ENCODE peak calls at places on chromosome 4, in six cellular contexts. Q is epithelial cell of proximal tubule, G is heart right ventricle, M is GM12865, A is OCI-LY7, C is cardiac fibroblast. R is an unnamed sample.

GRCh38 chr4:138669479-138670165 is 346.0 kb upstream of the NOCT start:
- DNase-seq in Q (no peak), C (peak), M (peak), A (no peak), G (no peak), R (peak)

GRCh38 chr4:174357321-174357720 is 73.6 kb downstream of the CEP44 start:
- DNase-seq in A (no peak), Q (no peak), G (no peak), M (no peak), C (no peak), R (no peak)

GRCh38 chr4:168071304-168071703 is 21.0 kb upstream of the ANXA10 start:
- DNase-seq in C (no peak), A (no peak), G (no peak), Q (no peak), M (no peak), R (no peak)

GRCh38 chr4:152415980-152416379 is 119.9 kb downstream of the FBXW7 start:
- DNase-seq in Q (peak), M (no peak), G (no peak), A (no peak), C (peak), R (peak)

GRCh38 chr4:52588771-52589591 is 70.1 kb downstream of the USP46 start:
- DNase-seq in M (no peak), Q (no peak), A (no peak), G (no peak), C (peak), R (peak)

GRCh38 chr4:127145001-127145400 is 487.8 kb upstream of the INTU start:
- DNase-seq in Q (no peak), G (no peak), M (no peak), C (no peak), A (no peak), R (no peak)

GRCh38 chr4:1910643-1911042 is 39.5 kb downstream of the NSD2 start:
- DNase-seq in A (peak), Q (no peak), C (peak), G (no peak), M (peak), R (peak)

GRCh38 chr4:169225058-169225751 is 45.6 kb downstream of the SH3RF1 start:
- DNase-seq in Q (peak), M (peak), A (no peak), C (peak), G (no peak), R (peak)

GRCh38 chr4:165922747-165923146 is 49.7 kb downstream of the TLL1 start:
- DNase-seq in Q (no peak), A (no peak), M (no peak), G (no peak), C (no peak), R (no peak)

GRCh38 chr4:74109894-74110605 is 11.1 kb upstream of the CXCL2 start:
- DNase-seq in Q (peak), A (no peak), G (no peak), M (no peak), C (peak), R (peak)

GRCh38 chr4:183633476-183634058 is 25.4 kb downstream of the RWDD4 start:
- DNase-seq in M (peak), C (no peak), G (no peak), A (no peak), Q (no peak), R (no peak)

GRCh38 chr4:184473515-184474260 is 662 bp downstream of the IRF2 start:
- DNase-seq in Q (no peak), G (peak), M (peak), A (peak), C (peak), R (peak)

GRCh38 chr4:126396121-126396520 is 1081.4 kb downstream of the FAT4 start:
- DNase-seq in G (no peak), M (no peak), Q (no peak), C (no peak), A (no peak), R (no peak)

DNA sequence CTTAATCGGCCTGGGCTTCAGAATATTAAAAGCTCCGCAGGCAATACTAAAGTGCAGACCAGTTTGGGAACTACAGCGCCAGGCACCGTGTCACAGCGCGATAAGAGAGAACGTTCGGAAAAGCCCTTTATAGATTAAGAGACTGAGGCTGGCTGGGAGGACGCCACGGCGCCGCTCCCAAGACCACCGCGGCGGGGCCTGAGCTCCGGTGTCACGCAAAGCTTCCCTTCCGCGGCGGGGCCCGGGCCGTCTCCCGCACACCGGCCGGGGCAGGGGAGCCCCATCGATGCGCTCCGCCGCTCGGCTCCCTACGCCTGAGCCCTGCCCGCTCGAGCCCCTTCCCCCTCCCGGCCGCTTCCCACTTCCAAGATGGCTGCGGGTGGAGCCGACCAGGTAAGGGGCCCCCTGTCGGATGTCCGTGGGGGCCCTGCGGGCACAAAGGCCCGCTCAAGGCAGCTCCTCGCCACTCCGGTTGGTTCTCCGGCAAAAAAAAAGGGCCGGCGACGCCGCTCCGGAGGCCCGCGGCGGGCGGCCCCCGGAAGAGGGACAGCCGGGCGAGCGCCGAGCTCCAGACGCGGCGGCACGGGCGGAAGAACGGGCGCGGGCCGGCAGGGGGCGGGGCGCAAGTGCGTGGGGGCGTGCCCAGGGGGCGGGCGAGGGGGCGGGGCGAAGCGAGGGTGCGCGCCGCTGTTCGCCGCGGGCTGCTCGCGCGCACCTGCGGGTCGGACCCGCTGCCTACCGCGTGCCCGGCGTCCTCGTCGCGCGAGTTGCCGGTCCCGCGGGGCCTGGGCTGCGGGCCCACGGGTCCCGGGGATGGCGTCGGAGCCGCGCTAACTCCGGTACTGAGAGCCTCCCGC is at the start of gene TBC1D14:
- DNase-seq in G (peak), M (peak), A (peak), C (peak), Q (no peak), R (peak)
- TF ChIP-seq CTCF in G (peak), M (no peak), A (peak), C (no peak), Q (peak), R (peak)

DNA sequence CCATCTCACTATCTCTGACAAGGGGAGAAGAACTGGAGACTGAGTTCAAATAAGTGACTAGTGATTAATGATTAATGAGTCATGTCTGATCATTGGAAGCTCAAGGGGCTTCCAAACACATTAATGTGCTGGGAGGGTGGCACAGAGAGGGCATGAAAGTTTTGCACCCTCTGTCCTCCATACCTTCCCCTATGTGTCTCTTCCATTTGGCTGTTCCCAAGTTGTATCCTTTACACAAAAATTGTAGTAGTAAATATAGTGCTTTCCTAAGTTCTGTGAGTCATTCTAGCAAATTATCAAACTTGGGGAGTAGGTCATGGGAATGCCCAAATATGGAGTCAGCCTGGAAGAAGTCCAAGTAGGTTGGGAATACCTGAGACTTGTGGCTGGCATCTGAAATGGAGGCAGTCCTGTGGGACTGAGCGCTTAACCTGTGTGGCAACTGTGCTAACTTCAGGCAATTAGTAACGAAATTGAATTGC is 4.1 kb upstream of the FAM200B start:
- DNase-seq in A (no peak), Q (peak), G (no peak), C (peak), M (no peak), R (peak)
- TF ChIP-seq CTCF in A (no peak), Q (no peak), G (no peak), C (no peak), M (no peak), R (no peak)

GRCh38 chr4:172666711-172667368 is 501.8 kb upstream of the GALNT7 start:
- DNase-seq in A (no peak), M (peak), G (no peak), C (no peak), Q (peak), R (no peak)
- TF ChIP-seq CTCF in A (no peak), M (peak), G (no peak), C (no peak), Q (peak), R (no peak)

GRCh38 chr4:56641494-56642051 is 39.5 kb downstream of the HOPX start:
- DNase-seq in C (peak), Q (peak), G (no peak), M (no peak), A (no peak), R (peak)
- TF ChIP-seq CTCF in C (peak), Q (peak), G (no peak), M (no peak), A (no peak), R (peak)

GRCh38 chr4:146119845-146120404 is 55.6 kb upstream of the LSM6 start:
- DNase-seq in A (no peak), G (no peak), M (no peak), Q (no peak), C (no peak), R (no peak)

GRCh38 chr4:146121757-146122156 is 53.8 kb upstream of the LSM6 start:
- DNase-seq in Q (no peak), M (no peak), G (no peak), A (no peak), C (no peak), R (no peak)

GRCh38 chr4:146122398-146122797 is 53.1 kb upstream of the LSM6 start:
- DNase-seq in M (no peak), A (no peak), C (no peak), Q (no peak), G (no peak), R (no peak)

GRCh38 chr4:146123231-146123630 is 52.3 kb upstream of the LSM6 start:
- DNase-seq in G (no peak), A (no peak), C (no peak), Q (no peak), M (no peak), R (peak)

DNA sequence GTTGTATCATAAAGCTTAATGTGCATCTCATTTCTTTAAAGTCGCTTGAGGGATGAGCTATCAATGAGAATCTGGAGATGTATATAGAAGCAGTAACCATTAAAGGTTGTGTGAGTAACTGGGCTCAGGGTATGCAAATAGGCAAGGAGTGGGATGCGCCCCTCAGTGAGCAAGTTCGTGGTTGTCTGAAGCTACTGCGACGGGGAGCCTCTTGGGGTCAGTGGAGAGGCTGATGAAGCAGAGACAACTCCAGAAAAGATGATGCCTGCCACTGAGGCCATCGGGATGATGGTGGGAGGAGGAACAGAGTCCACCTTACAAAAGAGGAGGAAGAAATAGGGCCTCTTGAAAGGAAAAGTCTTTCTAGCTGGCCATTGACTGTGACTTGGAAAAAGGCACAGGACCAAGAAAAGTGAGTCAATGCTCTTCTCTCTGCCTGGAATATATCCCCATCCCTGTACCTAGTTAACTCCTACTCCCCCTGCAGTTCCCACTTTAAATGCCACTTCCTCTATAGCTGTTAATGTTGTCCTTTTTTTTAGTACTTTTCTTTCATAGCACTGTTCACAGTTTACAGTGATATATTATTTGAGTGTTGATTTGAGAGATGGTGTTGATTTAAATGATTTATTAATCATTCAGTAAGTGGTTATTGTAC is 51.4 kb upstream of the LSM6 start:
- DNase-seq in C (no peak), G (no peak), A (no peak), M (peak), Q (no peak), R (no peak)
- TF ChIP-seq CTCF in C (no peak), G (no peak), A (peak), M (no peak), Q (peak), R (no peak)

DNA sequence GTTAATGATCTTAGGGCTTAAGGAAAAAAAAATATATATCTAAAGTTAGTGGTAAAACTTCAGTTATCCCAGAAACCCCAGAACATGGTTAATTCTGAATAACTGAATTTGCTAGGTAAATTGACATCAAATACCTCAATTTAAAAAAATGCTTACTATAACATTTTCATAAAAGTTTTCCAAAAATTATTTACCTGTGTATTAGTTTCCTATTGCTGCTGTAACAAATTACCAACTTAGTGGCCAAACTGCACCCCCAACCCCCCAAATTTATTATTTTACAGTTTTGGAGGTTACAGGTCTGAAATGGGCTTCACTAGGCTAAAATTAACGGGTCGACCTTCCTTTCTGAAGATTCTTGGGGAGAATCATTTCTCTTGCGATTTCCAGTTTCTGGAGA is 95.2 kb downstream of the PDLIM5 start:
- DNase-seq in G (no peak), Q (no peak), A (no peak), M (no peak), C (no peak), R (no peak)
- TF ChIP-seq CTCF in G (no peak), Q (no peak), A (no peak), M (no peak), C (no peak), R (no peak)

GRCh38 chr4:7594013-7594412 is 159.3 kb upstream of the PSAPL1 start:
- DNase-seq in M (no peak), Q (no peak), C (no peak), A (no peak), G (no peak), R (no peak)
- TF ChIP-seq CTCF in M (no peak), Q (no peak), C (no peak), A (no peak), G (no peak), R (peak)

GRCh38 chr4:155796031-155796430 is 37.2 kb downstream of the GUCY1B1 start:
- DNase-seq in M (peak), C (peak), Q (no peak), A (no peak), G (no peak), R (peak)
- TF ChIP-seq CTCF in M (peak), C (peak), Q (peak), A (peak), G (peak), R (peak)